ENCODE peak calls at places on chromosomes 16 and 17, in four cellular contexts. F is tibial nerve, Z is esophagus squamous epithelium, J is ovary. T is an unnamed sample.

GRCh38 chr16:50842589-50842988 is 100.7 kb downstream of the CYLD start:
- DNase-seq in F (no peak), Z (no peak), J (no peak), T (no peak)

GRCh38 chr17:19812407-19812806 is 55.3 kb downstream of the ULK2 start:
- DNase-seq in J (no peak), F (no peak), Z (no peak), T (no peak)

GRCh38 chr17:2138318-2138717 is 83.4 kb downstream of the HIC1 start:
- DNase-seq in J (no peak), Z (no peak), F (no peak), T (no peak)

GRCh38 chr16:74753180-74753579 is 21.4 kb downstream of the FA2H start:
- DNase-seq in F (no peak), J (no peak), Z (no peak), T (no peak)

GRCh38 chr17:81731271-81731670 is 19.2 kb downstream of the SLC25A10 start:
- DNase-seq in J (no peak), F (no peak), Z (no peak), T (no peak)

GRCh38 chr17:38464723-38465419 is 36.6 kb downstream of the ARHGAP23 start:
- DNase-seq in J (peak), Z (no peak), F (peak), T (peak)

GRCh38 chr16:14523632-14524031 is 106.4 kb downstream of the PARN start:
- DNase-seq in Z (no peak), J (no peak), F (no peak), T (no peak)

GRCh38 chr16:86337581-86338402 is 172.5 kb upstream of the FOXF1 start:
- DNase-seq in J (no peak), F (no peak), Z (no peak), T (no peak)

GRCh38 chr16:46916980-46917379 is 32.8 kb downstream of the GPT2 start:
- DNase-seq in F (no peak), Z (no peak), J (no peak), T (no peak)

GRCh38 chr17:61570118-61570517 is 20.9 kb downstream of the NACA2 start:
- DNase-seq in Z (no peak), F (no peak), J (no peak), T (no peak)

GRCh38 chr17:78717431-78717980 is 64.6 kb downstream of the CYTH1 start:
- DNase-seq in Z (no peak), F (peak), J (peak), T (no peak)

GRCh38 chr17:2076461-2076984 is 21.6 kb downstream of the HIC1 start:
- DNase-seq in Z (no peak), F (no peak), J (peak), T (no peak)

GRCh38 chr17:32142038-32142856 is at the start of gene RHOT1:
- DNase-seq in J (peak), Z (no peak), F (peak), T (peak)

GRCh38 chr17:74051348-74051747 is 152.1 kb upstream of the RPL38 start:
- DNase-seq in J (no peak), F (no peak), Z (no peak), T (no peak)

GRCh38 chr17:82864721-82865240 is 25.0 kb upstream of the ZNF750 start:
- DNase-seq in F (no peak), Z (no peak), J (no peak), T (no peak)

GRCh38 chr16:86252596-86252995 is 257.7 kb upstream of the FOXF1 start:
- DNase-seq in Z (no peak), F (no peak), J (no peak), T (no peak)

GRCh38 chr17:17535957-17536356 is 39.8 kb upstream of the RASD1 start:
- DNase-seq in Z (no peak), J (no peak), F (no peak), T (peak)

GRCh38 chr17:43418441-43419374 is 19.9 kb downstream of the ARL4D start:
- DNase-seq in J (peak), Z (no peak), F (no peak), T (no peak)

GRCh38 chr17:40338058-40338457 is 26.5 kb downstream of the GJD3 start:
- DNase-seq in F (no peak), Z (no peak), J (no peak), T (no peak)

GRCh38 chr17:79862259-79862658 is 23.0 kb upstream of the CBX4 start:
- DNase-seq in F (no peak), J (no peak), Z (no peak), T (no peak)

GRCh38 chr16:65125322-65125721 is 3.5 kb upstream of the CDH11 start:
- DNase-seq in F (no peak), J (no peak), Z (no peak), T (no peak)

DNA sequence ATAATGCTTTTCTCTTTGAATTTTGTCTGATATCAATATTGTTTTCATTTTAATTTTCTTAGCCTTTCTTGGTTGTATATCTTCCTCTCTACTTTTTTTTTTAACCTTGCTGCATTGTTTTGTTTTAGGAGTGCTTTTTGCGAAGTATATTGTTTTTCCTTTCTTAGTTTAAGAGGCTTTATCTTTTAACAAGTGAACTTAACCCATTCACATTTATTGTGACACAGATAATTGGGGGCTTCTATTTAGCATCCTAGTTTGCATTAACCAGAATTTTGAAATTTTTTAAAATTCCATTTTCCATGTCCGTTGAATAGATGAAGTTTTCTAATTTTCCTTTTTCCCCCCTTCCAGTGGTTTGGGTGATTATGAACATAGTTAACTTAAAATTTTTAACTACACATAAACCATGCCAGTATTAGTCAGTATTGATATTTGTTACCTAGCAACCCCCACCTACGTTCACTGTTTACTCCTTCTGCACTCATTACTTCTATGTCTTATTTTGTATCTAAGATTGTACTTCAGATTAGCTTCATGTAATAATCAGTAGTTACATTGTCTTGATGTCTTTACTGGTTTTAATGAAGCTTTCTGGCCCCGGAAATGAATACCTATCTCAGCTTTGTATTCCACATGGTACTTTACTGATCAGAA is 44.4 kb downstream of the TNRC6A start:
- DNase-seq in J (no peak), F (no peak), Z (no peak), T (no peak)
- TF ChIP-seq CTCF in J (no peak), F (no peak), Z (no peak), T (no peak)

GRCh38 chr17:27630607-27631408 is at the start of gene LGALS9:
- DNase-seq in J (no peak), F (no peak), Z (no peak), T (peak)
- TF ChIP-seq POLR2A in J (no peak), F (no peak), Z (peak), T (no peak)

GRCh38 chr17:29369831-29370735 is 20.1 kb upstream of the TAOK1 start:
- DNase-seq in J (peak), F (peak), Z (no peak), T (peak)
- TF ChIP-seq CTCF in J (peak), F (peak), Z (peak), T (peak)

DNA sequence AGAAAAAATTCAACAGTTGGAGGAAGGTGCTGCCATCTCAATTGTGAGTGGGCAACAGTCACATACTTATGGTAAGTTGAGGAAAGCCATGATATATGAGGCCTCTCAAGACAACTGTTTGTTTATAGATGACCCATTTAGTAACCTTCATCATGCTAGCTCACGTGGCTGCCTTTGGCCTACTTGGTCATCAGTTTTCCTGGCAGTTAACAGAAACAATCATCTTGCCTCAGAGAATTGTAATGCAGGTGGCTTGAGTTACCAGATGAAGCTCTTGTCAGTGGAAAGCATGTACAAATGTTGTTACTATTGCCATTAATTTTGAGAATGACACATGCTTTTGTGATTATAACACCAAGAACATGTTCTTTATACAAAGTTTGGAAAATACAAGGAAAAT is 14.7 kb downstream of the TPPP3 start:
- DNase-seq in F (no peak), Z (no peak), J (no peak), T (no peak)
- TF ChIP-seq POLR2A in F (no peak), Z (no peak), J (no peak), T (no peak)

GRCh38 chr17:77427471-77427991 is 286.8 kb downstream of the SEC14L1 start:
- DNase-seq in Z (no peak), J (peak), F (no peak), T (peak)
- TF ChIP-seq CTCF in Z (no peak), J (no peak), F (no peak), T (no peak)

GRCh38 chr17:8409966-8410881 is 12.6 kb upstream of the RNF222 start:
- DNase-seq in J (peak), F (peak), Z (no peak), T (peak)

GRCh38 chr17:8406174-8406573 is 8.5 kb upstream of the RNF222 start:
- DNase-seq in F (no peak), Z (no peak), J (no peak), T (no peak)

GRCh38 chr17:8405499-8406016 is 7.9 kb upstream of the RNF222 start:
- DNase-seq in Z (no peak), J (no peak), F (no peak), T (no peak)

GRCh38 chr17:8410882-8411238 is 13.2 kb upstream of the RNF222 start:
- DNase-seq in J (no peak), Z (no peak), F (no peak), T (no peak)

GRCh38 chr17:8408371-8408770 is 10.7 kb upstream of the RNF222 start:
- DNase-seq in Z (no peak), J (no peak), F (no peak), T (no peak)
- TF ChIP-seq POLR2A in Z (no peak), J (no peak), F (no peak), T (no peak)

DNA sequence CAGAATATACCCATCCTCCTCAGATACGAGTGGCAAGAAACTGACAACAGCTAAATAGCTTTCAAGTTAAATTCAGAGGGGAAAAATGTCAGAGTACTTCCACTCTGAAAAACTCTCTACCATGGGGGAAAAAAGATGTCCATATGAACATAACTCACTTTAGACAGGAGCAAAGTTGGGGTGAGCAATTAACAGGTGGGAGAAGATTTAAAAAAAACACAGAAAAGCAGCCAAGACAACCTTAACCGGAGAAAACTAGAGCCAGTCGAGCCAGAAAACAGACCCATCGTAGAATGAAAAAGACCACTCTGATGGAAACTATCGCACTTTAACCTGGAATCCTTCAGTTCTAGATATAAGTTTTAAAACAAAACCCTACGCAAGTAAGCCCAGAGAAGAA is 833 bp downstream of the TERF2 start:
- DNase-seq in Z (no peak), F (no peak), J (no peak), T (no peak)
- TF ChIP-seq CTCF in Z (no peak), F (no peak), J (no peak), T (no peak)